ENCODE peak calls at places on chromosomes 12 and 14, in four cellular contexts. K is tibial nerve, X is colonic mucosa, V is lower lobe of right lung. N is an unnamed sample.

GRCh38 chr12:59624732-59625455 is 29.1 kb downstream of the SLC16A7 start:
- DNase-seq in K (no peak), X (no peak), V (no peak), N (no peak)

GRCh38 chr14:53325176-53325806 is 172.2 kb upstream of the DDHD1 start:
- DNase-seq in K (no peak), X (no peak), V (no peak), N (no peak)

GRCh38 chr12:14769462-14769836 is 33.8 kb downstream of the WBP11 start:
- DNase-seq in K (peak; percentile 12), X (peak; percentile 62), V (peak; percentile 60), N (no peak)

GRCh38 chr12:76623929-76624328 is 64.4 kb upstream of the OSBPL8 start:
- DNase-seq in K (no peak), X (peak; percentile 34), V (no peak), N (no peak)

GRCh38 chr12:130126023-130126432 is 36.2 kb upstream of the FZD10 start:
- DNase-seq in K (peak; percentile 15), X (no peak), V (no peak), N (no peak)

GRCh38 chr12:38956337-38956736 is 50.9 kb upstream of the CPNE8 start:
- DNase-seq in K (no peak), X (no peak), V (no peak), N (no peak)

GRCh38 chr12:41706376-41706775 is 438.3 kb downstream of the GXYLT1 start:
- DNase-seq in K (no peak), X (no peak), V (no peak), N (no peak)

GRCh38 chr12:77058740-77059139 is 6.6 kb downstream of the E2F7 start:
- DNase-seq in K (no peak), X (no peak), V (no peak), N (no peak)

GRCh38 chr14:38089123-38089522 is 118.6 kb upstream of the SSTR1 start:
- DNase-seq in K (no peak), X (no peak), V (no peak), N (no peak)

GRCh38 chr12:63086149-63086915 is 64.7 kb downstream of the AVPR1A start:
- DNase-seq in K (no peak), X (no peak), V (no peak), N (no peak)

GRCh38 chr12:76002598-76003262 is 28.8 kb downstream of the PHLDA1 start:
- DNase-seq in K (no peak), X (no peak), V (no peak), N (no peak)

GRCh38 chr14:74579447-74580274 is 32.4 kb downstream of the LTBP2 start:
- DNase-seq in K (no peak), X (no peak), V (no peak), N (no peak)

GRCh38 chr14:24674204-24674970 is 40.4 kb upstream of the GZMB start:
- DNase-seq in K (no peak), X (no peak), V (no peak), N (no peak)

GRCh38 chr12:1093166-1093751 is 102.2 kb downstream of the ERC1 start:
- DNase-seq in K (peak; percentile 74), X (peak; percentile 42), V (no peak), N (no peak)

GRCh38 chr14:81161088-81161487 is 59.7 kb downstream of the GTF2A1 start:
- DNase-seq in K (no peak), X (no peak), V (no peak), N (no peak)

DNA sequence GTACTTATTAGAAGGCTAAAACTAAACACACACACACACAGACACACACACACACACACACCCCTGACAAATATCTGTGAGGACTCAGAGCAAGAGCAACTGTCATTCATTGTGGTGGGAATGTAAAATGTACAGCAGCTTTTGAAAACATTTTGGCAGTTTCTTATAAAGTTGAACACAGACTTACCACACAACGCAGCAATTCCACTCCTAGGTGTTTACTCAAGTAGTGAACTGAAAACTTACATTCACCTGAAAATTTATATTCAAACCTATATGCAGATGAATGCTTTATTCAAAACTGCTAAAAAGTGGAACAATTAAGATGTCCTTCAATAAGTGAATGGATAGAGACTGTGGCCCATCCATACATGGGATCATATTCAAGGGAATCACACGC is 18.6 kb downstream of the ZNF605 start:
- DNase-seq in K (no peak), X (no peak), V (no peak), N (no peak)
- H3K9me3 ChIP-seq in K (no peaks in the 10 kb centered on the region), X (no peaks in the 10 kb centered on the region), V (peaks cover 86% of the 10 kb centered on the region), N (peaks cover 41% of the 10 kb centered on the region)

GRCh38 chr14:93977171-93977570 is 801 bp upstream of the ASB2 start:
- DNase-seq in K (no peak), X (no peak), V (no peak), N (no peak)

GRCh38 chr14:93974299-93974698 is 2.1 kb downstream of the ASB2 start:
- DNase-seq in K (no peak), X (no peak), V (no peak), N (no peak)

GRCh38 chr14:93974833-93975232 is 1.5 kb downstream of the ASB2 start:
- DNase-seq in K (no peak), X (no peak), V (no peak), N (no peak)

GRCh38 chr14:93976477-93977057 is at the start of gene ASB2:
- DNase-seq in K (no peak), X (no peak), V (no peak), N (no peak)

GRCh38 chr14:93975791-93976476 is 436 bp downstream of the ASB2 start:
- DNase-seq in K (no peak), X (no peak), V (no peak), N (no peak)
- H3K4me3 ChIP-seq in K (no peak overlapping the region), X (peak overlapping the region; percentile 20), V (peak overlapping the region; percentile 8), N (peak overlapping the region; percentile 64)

DNA sequence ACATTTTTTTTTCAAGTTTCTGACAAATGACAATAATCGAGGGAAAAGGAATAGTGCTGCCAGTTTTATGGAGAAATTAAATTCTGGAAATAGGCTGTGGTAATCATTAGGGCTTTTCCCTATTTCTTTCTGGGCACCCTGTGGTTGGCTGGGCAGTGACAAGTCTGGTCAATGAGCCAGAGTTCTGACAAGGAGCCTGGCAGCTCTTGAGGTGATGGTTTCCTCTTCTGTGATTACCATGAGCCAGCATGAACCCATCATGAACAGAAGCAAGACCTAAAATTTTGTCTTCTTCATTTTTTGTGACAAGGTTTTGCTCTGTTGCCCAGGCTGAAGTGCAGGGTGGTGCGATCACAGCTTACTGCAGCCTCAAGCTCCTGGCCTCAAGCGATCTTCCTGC is 115.8 kb downstream of the TRAFD1 start:
- DNase-seq in K (no peak), X (no peak), V (no peak), N (no peak)
- H3K9me3 ChIP-seq in K (no peaks in the 10 kb centered on the region), X (no peaks in the 10 kb centered on the region), V (no peaks in the 10 kb centered on the region), N (no peaks in the 10 kb centered on the region)

DNA sequence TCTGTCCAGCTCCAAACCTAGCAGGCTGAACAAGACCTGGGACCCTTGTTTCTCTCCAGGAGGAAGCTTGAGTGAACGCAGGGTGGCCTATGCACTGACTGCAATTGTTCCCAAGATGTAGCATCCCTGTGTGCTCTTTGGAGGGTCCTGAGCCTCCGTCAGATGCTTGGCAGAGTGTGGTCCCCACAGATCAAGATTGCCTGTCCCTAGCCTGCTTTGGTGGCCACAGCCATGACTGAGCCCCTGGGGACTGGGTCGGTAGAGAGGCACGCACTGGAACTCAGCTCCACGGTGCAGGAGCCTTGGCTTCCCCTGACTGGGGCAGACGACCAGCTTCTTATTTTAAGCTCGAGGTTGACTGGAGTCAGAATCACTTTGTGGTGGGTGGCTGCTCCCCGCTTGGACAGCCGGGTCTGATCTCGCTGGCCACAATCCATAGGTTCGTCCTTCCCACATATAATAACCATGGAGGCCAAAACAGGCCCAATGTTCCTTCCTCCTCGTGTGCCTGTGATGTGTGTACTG is 97.8 kb downstream of the LGMN start:
- DNase-seq in K (no peak), X (no peak), V (no peak), N (no peak)
- H3K4me3 ChIP-seq in K (no peak overlapping the region), X (no peak overlapping the region), V (no peak overlapping the region), N (no peak overlapping the region)

N was measured in esophagus muscularis mucosa.